ENCODE peak calls at places on chromosomes 4 and X, in nine cellular contexts. One of them, this sample, is unnamed.

GRCh38 chr4:138039010-138039409 is 203.1 kb downstream of the SLC7A11 start:
- DNase-seq in COR-L47: no peak
- DNase-seq in left ventricle myocardium superior: no peak
- DNase-seq in activated CD8-positive, alpha-beta memory T cell treated with anti-CD3 and anti-CD28 coated beads for 48 hours: no peak
- DNase-seq in AG08395: no peak
- DNase-seq in Panc1: no peak
- DNase-seq in GM23248: peak; percentile 71
- DNase-seq in fibroblast of pulmonary artery: peak; percentile 37
- DNase-seq in memory B cell: no peak
- DNase-seq in this sample: no peak

GRCh38 chr4:11416767-11417113 is 12.0 kb downstream of the HS3ST1 start:
- DNase-seq in fibroblast of pulmonary artery: peak; percentile 93
- DNase-seq in activated CD8-positive, alpha-beta memory T cell treated with anti-CD3 and anti-CD28 coated beads for 48 hours: no peak
- DNase-seq in memory B cell: no peak
- DNase-seq in AG08395: no peak
- DNase-seq in Panc1: no peak
- DNase-seq in left ventricle myocardium superior: no peak
- DNase-seq in GM23248: no peak
- DNase-seq in COR-L47: no peak
- DNase-seq in this sample: no peak

GRCh38 chr4:160026720-160027119 is 923.8 kb downstream of the RAPGEF2 start:
- DNase-seq in GM23248: no peak
- DNase-seq in activated CD8-positive, alpha-beta memory T cell treated with anti-CD3 and anti-CD28 coated beads for 48 hours: no peak
- DNase-seq in left ventricle myocardium superior: no peak
- DNase-seq in AG08395: no peak
- DNase-seq in COR-L47: no peak
- DNase-seq in fibroblast of pulmonary artery: peak; percentile 16
- DNase-seq in memory B cell: no peak
- DNase-seq in Panc1: no peak
- DNase-seq in this sample: no peak

GRCh38 chrX:79413009-79413408 is 45.9 kb upstream of the ITM2A start:
- DNase-seq in GM23248: peak; percentile 19
- DNase-seq in COR-L47: no peak
- DNase-seq in left ventricle myocardium superior: no peak
- DNase-seq in memory B cell: no peak
- DNase-seq in activated CD8-positive, alpha-beta memory T cell treated with anti-CD3 and anti-CD28 coated beads for 48 hours: no peak
- DNase-seq in AG08395: peak; percentile 3
- DNase-seq in Panc1: peak; percentile 1
- DNase-seq in fibroblast of pulmonary artery: peak; percentile 29
- DNase-seq in this sample: no peak

GRCh38 chr4:41590591-41590990 is 52.6 kb downstream of the LIMCH1 start:
- DNase-seq in Panc1: no peak
- DNase-seq in GM23248: no peak
- DNase-seq in left ventricle myocardium superior: no peak
- DNase-seq in activated CD8-positive, alpha-beta memory T cell treated with anti-CD3 and anti-CD28 coated beads for 48 hours: no peak
- DNase-seq in AG08395: no peak
- DNase-seq in fibroblast of pulmonary artery: no peak
- DNase-seq in COR-L47: peak; percentile 84
- DNase-seq in memory B cell: no peak
- DNase-seq in this sample: no peak

GRCh38 chrX:8520791-8521190 is 56.2 kb downstream of the VCX3B start:
- DNase-seq in memory B cell: no peak
- DNase-seq in Panc1: no peak
- DNase-seq in fibroblast of pulmonary artery: no peak
- DNase-seq in GM23248: no peak
- DNase-seq in activated CD8-positive, alpha-beta memory T cell treated with anti-CD3 and anti-CD28 coated beads for 48 hours: no peak
- DNase-seq in left ventricle myocardium superior: no peak
- DNase-seq in COR-L47: no peak
- DNase-seq in AG08395: no peak
- DNase-seq in this sample: no peak

GRCh38 chrX:40871385-40872082 is 136.2 kb upstream of the MED14 start:
- DNase-seq in memory B cell: no peak
- DNase-seq in Panc1: no peak
- DNase-seq in left ventricle myocardium superior: no peak
- DNase-seq in COR-L47: no peak
- DNase-seq in activated CD8-positive, alpha-beta memory T cell treated with anti-CD3 and anti-CD28 coated beads for 48 hours: no peak
- DNase-seq in GM23248: peak; percentile 36
- DNase-seq in AG08395: no peak
- DNase-seq in fibroblast of pulmonary artery: peak; percentile 28
- DNase-seq in this sample: no peak

GRCh38 chr4:164989464-164989863 is 12.0 kb upstream of the TRIM61 start:
- DNase-seq in fibroblast of pulmonary artery: no peak
- DNase-seq in COR-L47: no peak
- DNase-seq in AG08395: no peak
- DNase-seq in activated CD8-positive, alpha-beta memory T cell treated with anti-CD3 and anti-CD28 coated beads for 48 hours: no peak
- DNase-seq in memory B cell: no peak
- DNase-seq in Panc1: no peak
- DNase-seq in left ventricle myocardium superior: no peak
- DNase-seq in GM23248: no peak
- DNase-seq in this sample: no peak

GRCh38 chr4:71777891-71778290 is 6.0 kb downstream of the GC start:
- DNase-seq in left ventricle myocardium superior: no peak
- DNase-seq in fibroblast of pulmonary artery: no peak
- DNase-seq in GM23248: no peak
- DNase-seq in activated CD8-positive, alpha-beta memory T cell treated with anti-CD3 and anti-CD28 coated beads for 48 hours: no peak
- DNase-seq in COR-L47: no peak
- DNase-seq in memory B cell: no peak
- DNase-seq in AG08395: no peak
- DNase-seq in Panc1: no peak
- DNase-seq in this sample: no peak

GRCh38 chr4:174663254-174663653 is 141.0 kb upstream of the HPGD start:
- DNase-seq in memory B cell: no peak
- DNase-seq in activated CD8-positive, alpha-beta memory T cell treated with anti-CD3 and anti-CD28 coated beads for 48 hours: no peak
- DNase-seq in left ventricle myocardium superior: no peak
- DNase-seq in Panc1: no peak
- DNase-seq in COR-L47: no peak
- DNase-seq in fibroblast of pulmonary artery: peak; percentile 16
- DNase-seq in AG08395: peak; percentile 24
- DNase-seq in GM23248: peak; percentile 53
- DNase-seq in this sample: no peak

GRCh38 chrX:153537526-153538295 is 20.3 kb downstream of the ATP2B3 start:
- DNase-seq in left ventricle myocardium superior: no peak
- DNase-seq in fibroblast of pulmonary artery: no peak
- DNase-seq in GM23248: no peak
- DNase-seq in Panc1: no peak
- DNase-seq in AG08395: no peak
- DNase-seq in activated CD8-positive, alpha-beta memory T cell treated with anti-CD3 and anti-CD28 coated beads for 48 hours: no peak
- DNase-seq in COR-L47: no peak
- DNase-seq in memory B cell: no peak
- DNase-seq in this sample: no peak

GRCh38 chr4:27010334-27010940 is 149.8 kb downstream of the STIM2 start:
- DNase-seq in fibroblast of pulmonary artery: peak; percentile 83
- DNase-seq in left ventricle myocardium superior: peak; percentile 53
- DNase-seq in COR-L47: peak; percentile 45
- DNase-seq in GM23248: peak; percentile 81
- DNase-seq in Panc1: peak; percentile 38
- DNase-seq in activated CD8-positive, alpha-beta memory T cell treated with anti-CD3 and anti-CD28 coated beads for 48 hours: no peak
- DNase-seq in memory B cell: peak; percentile 52
- DNase-seq in AG08395: peak; percentile 58
- DNase-seq in this sample: no peak

GRCh38 chr4:153594208-153594607 is 89.9 kb upstream of the TLR2 start:
- DNase-seq in GM23248: peak; percentile 33
- DNase-seq in COR-L47: no peak
- DNase-seq in Panc1: no peak
- DNase-seq in AG08395: peak; percentile 42
- DNase-seq in activated CD8-positive, alpha-beta memory T cell treated with anti-CD3 and anti-CD28 coated beads for 48 hours: no peak
- DNase-seq in fibroblast of pulmonary artery: peak; percentile 28
- DNase-seq in left ventricle myocardium superior: no peak
- DNase-seq in memory B cell: no peak
- DNase-seq in this sample: no peak

GRCh38 chrX:39859991-39860861 is 237.5 kb downstream of the BCOR start:
- DNase-seq in memory B cell: no peak
- DNase-seq in activated CD8-positive, alpha-beta memory T cell treated with anti-CD3 and anti-CD28 coated beads for 48 hours: peak; percentile 55
- DNase-seq in fibroblast of pulmonary artery: peak; percentile 85
- DNase-seq in COR-L47: no peak
- DNase-seq in Panc1: no peak
- DNase-seq in left ventricle myocardium superior: peak; percentile 34
- DNase-seq in AG08395: peak; percentile 20
- DNase-seq in GM23248: peak; percentile 65
- DNase-seq in this sample: no peak

GRCh38 chr4:126465341-126465740 is 1150.6 kb downstream of the FAT4 start:
- DNase-seq in COR-L47: no peak
- DNase-seq in left ventricle myocardium superior: no peak
- DNase-seq in GM23248: peak; percentile 1
- DNase-seq in memory B cell: no peak
- DNase-seq in AG08395: no peak
- DNase-seq in fibroblast of pulmonary artery: peak; percentile 31
- DNase-seq in activated CD8-positive, alpha-beta memory T cell treated with anti-CD3 and anti-CD28 coated beads for 48 hours: no peak
- DNase-seq in Panc1: no peak
- DNase-seq in this sample: no peak

GRCh38 chrX:17375631-17376380 is 806 bp downstream of the NHS start:
- DNase-seq in activated CD8-positive, alpha-beta memory T cell treated with anti-CD3 and anti-CD28 coated beads for 48 hours: no peak
- DNase-seq in GM23248: peak; percentile 65
- DNase-seq in COR-L47: peak; percentile 23
- DNase-seq in left ventricle myocardium superior: peak; percentile 53
- DNase-seq in fibroblast of pulmonary artery: peak; percentile 22
- DNase-seq in memory B cell: no peak
- DNase-seq in AG08395: no peak
- DNase-seq in Panc1: no peak
- DNase-seq in this sample: no peak

GRCh38 chr4:65399131-65399530 is 271.2 kb downstream of the EPHA5 start:
- DNase-seq in AG08395: no peak
- DNase-seq in left ventricle myocardium superior: no peak
- DNase-seq in GM23248: no peak
- DNase-seq in fibroblast of pulmonary artery: no peak
- DNase-seq in memory B cell: no peak
- DNase-seq in activated CD8-positive, alpha-beta memory T cell treated with anti-CD3 and anti-CD28 coated beads for 48 hours: no peak
- DNase-seq in COR-L47: no peak
- DNase-seq in Panc1: no peak
- DNase-seq in this sample: no peak

GRCh38 chr4:112509243-112510190 is 6.5 kb downstream of the NEUROG2 start:
- DNase-seq in fibroblast of pulmonary artery: no peak
- DNase-seq in activated CD8-positive, alpha-beta memory T cell treated with anti-CD3 and anti-CD28 coated beads for 48 hours: no peak
- DNase-seq in left ventricle myocardium superior: no peak
- DNase-seq in AG08395: no peak
- DNase-seq in memory B cell: peak; percentile 16
- DNase-seq in GM23248: peak; percentile 59
- DNase-seq in COR-L47: no peak
- DNase-seq in Panc1: no peak
- DNase-seq in this sample: no peak

GRCh38 chrX:124507276-124507675 is 160.9 kb downstream of the SH2D1A start:
- DNase-seq in memory B cell: no peak
- DNase-seq in activated CD8-positive, alpha-beta memory T cell treated with anti-CD3 and anti-CD28 coated beads for 48 hours: no peak
- DNase-seq in Panc1: peak; percentile 47
- DNase-seq in left ventricle myocardium superior: no peak
- DNase-seq in COR-L47: no peak
- DNase-seq in GM23248: peak; percentile 25
- DNase-seq in fibroblast of pulmonary artery: no peak
- DNase-seq in AG08395: peak; percentile 10
- DNase-seq in this sample: no peak

GRCh38 chr4:140637836-140638235 is 69.1 kb upstream of the UCP1 start:
- DNase-seq in COR-L47: peak; percentile 43
- DNase-seq in GM23248: peak; percentile 45
- DNase-seq in activated CD8-positive, alpha-beta memory T cell treated with anti-CD3 and anti-CD28 coated beads for 48 hours: no peak
- DNase-seq in Panc1: no peak
- DNase-seq in AG08395: peak; percentile 40
- DNase-seq in memory B cell: no peak
- DNase-seq in fibroblast of pulmonary artery: peak; percentile 42
- DNase-seq in left ventricle myocardium superior: no peak
- DNase-seq in this sample: no peak

GRCh38 chr4:14837860-14838259 is 164.4 kb upstream of the CPEB2 start:
- DNase-seq in AG08395: no peak
- DNase-seq in activated CD8-positive, alpha-beta memory T cell treated with anti-CD3 and anti-CD28 coated beads for 48 hours: no peak
- DNase-seq in GM23248: peak; percentile 14
- DNase-seq in Panc1: no peak
- DNase-seq in COR-L47: no peak
- DNase-seq in memory B cell: no peak
- DNase-seq in fibroblast of pulmonary artery: no peak
- DNase-seq in left ventricle myocardium superior: no peak
- DNase-seq in this sample: no peak

GRCh38 chr4:41318839-41319530 is 62.3 kb downstream of the UCHL1 start:
- DNase-seq in AG08395: no peak
- DNase-seq in fibroblast of pulmonary artery: no peak
- DNase-seq in COR-L47: no peak
- DNase-seq in memory B cell: no peak
- DNase-seq in Panc1: no peak
- DNase-seq in GM23248: peak; percentile 52
- DNase-seq in activated CD8-positive, alpha-beta memory T cell treated with anti-CD3 and anti-CD28 coated beads for 48 hours: no peak
- DNase-seq in left ventricle myocardium superior: peak; percentile 70
- DNase-seq in this sample: no peak

GRCh38 chr4:31601793-31602192 is 881.6 kb downstream of the PCDH7 start:
- DNase-seq in Panc1: no peak
- DNase-seq in fibroblast of pulmonary artery: no peak
- DNase-seq in activated CD8-positive, alpha-beta memory T cell treated with anti-CD3 and anti-CD28 coated beads for 48 hours: no peak
- DNase-seq in GM23248: no peak
- DNase-seq in AG08395: no peak
- DNase-seq in COR-L47: no peak
- DNase-seq in memory B cell: no peak
- DNase-seq in left ventricle myocardium superior: no peak
- DNase-seq in this sample: no peak

GRCh38 chr4:56215138-56215793 is 172.0 kb downstream of the AASDH start:
- DNase-seq in left ventricle myocardium superior: no peak
- DNase-seq in COR-L47: no peak
- DNase-seq in Panc1: no peak
- DNase-seq in activated CD8-positive, alpha-beta memory T cell treated with anti-CD3 and anti-CD28 coated beads for 48 hours: no peak
- DNase-seq in GM23248: no peak
- DNase-seq in fibroblast of pulmonary artery: peak; percentile 31
- DNase-seq in memory B cell: no peak
- DNase-seq in AG08395: no peak
- DNase-seq in this sample: no peak

GRCh38 chr4:2433609-2434350 is 15.0 kb downstream of the CFAP99 start:
- DNase-seq in Panc1: no peak
- DNase-seq in COR-L47: no peak
- DNase-seq in activated CD8-positive, alpha-beta memory T cell treated with anti-CD3 and anti-CD28 coated beads for 48 hours: no peak
- DNase-seq in AG08395: no peak
- DNase-seq in left ventricle myocardium superior: no peak
- DNase-seq in GM23248: no peak
- DNase-seq in memory B cell: no peak
- DNase-seq in fibroblast of pulmonary artery: no peak
- DNase-seq in this sample: no peak

GRCh38 chrX:49230500-49231232 is 2.5 kb downstream of the CACNA1F start:
- DNase-seq in left ventricle myocardium superior: peak; percentile 74
- DNase-seq in Panc1: no peak
- DNase-seq in fibroblast of pulmonary artery: no peak
- DNase-seq in AG08395: no peak
- DNase-seq in GM23248: peak; percentile 34
- DNase-seq in COR-L47: no peak
- DNase-seq in memory B cell: peak; percentile 51
- DNase-seq in activated CD8-positive, alpha-beta memory T cell treated with anti-CD3 and anti-CD28 coated beads for 48 hours: peak; percentile 20
- DNase-seq in this sample: no peak

GRCh38 chr4:10006236-10006603 is 15.1 kb downstream of the SLC2A9 start:
- DNase-seq in GM23248: peak; percentile 84
- DNase-seq in AG08395: peak; percentile 72
- DNase-seq in fibroblast of pulmonary artery: peak; percentile 77
- DNase-seq in COR-L47: peak; percentile 57
- DNase-seq in Panc1: peak; percentile 42
- DNase-seq in memory B cell: no peak
- DNase-seq in activated CD8-positive, alpha-beta memory T cell treated with anti-CD3 and anti-CD28 coated beads for 48 hours: no peak
- DNase-seq in left ventricle myocardium superior: no peak
- DNase-seq in this sample: no peak

GRCh38 chr4:48350871-48351270 is 9.5 kb downstream of the SLAIN2 start:
- DNase-seq in AG08395: no peak
- DNase-seq in COR-L47: no peak
- DNase-seq in GM23248: no peak
- DNase-seq in Panc1: no peak
- DNase-seq in left ventricle myocardium superior: no peak
- DNase-seq in memory B cell: no peak
- DNase-seq in fibroblast of pulmonary artery: no peak
- DNase-seq in activated CD8-positive, alpha-beta memory T cell treated with anti-CD3 and anti-CD28 coated beads for 48 hours: no peak
- DNase-seq in this sample: no peak

GRCh38 chr4:32841217-32841616 is 2121.0 kb downstream of the PCDH7 start:
- DNase-seq in AG08395: no peak
- DNase-seq in COR-L47: no peak
- DNase-seq in memory B cell: no peak
- DNase-seq in activated CD8-positive, alpha-beta memory T cell treated with anti-CD3 and anti-CD28 coated beads for 48 hours: no peak
- DNase-seq in Panc1: no peak
- DNase-seq in fibroblast of pulmonary artery: no peak
- DNase-seq in GM23248: no peak
- DNase-seq in left ventricle myocardium superior: no peak
- DNase-seq in this sample: no peak

GRCh38 chrX:28487818-28488217 is 99.4 kb upstream of the IL1RAPL1 start:
- DNase-seq in fibroblast of pulmonary artery: no peak
- DNase-seq in GM23248: no peak
- DNase-seq in activated CD8-positive, alpha-beta memory T cell treated with anti-CD3 and anti-CD28 coated beads for 48 hours: no peak
- DNase-seq in Panc1: no peak
- DNase-seq in memory B cell: no peak
- DNase-seq in left ventricle myocardium superior: no peak
- DNase-seq in COR-L47: no peak
- DNase-seq in AG08395: no peak
- DNase-seq in this sample: no peak

GRCh38 chr4:183035726-183036415 is 63.2 kb upstream of the WWC2 start:
- DNase-seq in fibroblast of pulmonary artery: no peak
- DNase-seq in GM23248: no peak
- DNase-seq in Panc1: no peak
- DNase-seq in left ventricle myocardium superior: no peak
- DNase-seq in AG08395: no peak
- DNase-seq in COR-L47: no peak
- DNase-seq in activated CD8-positive, alpha-beta memory T cell treated with anti-CD3 and anti-CD28 coated beads for 48 hours: no peak
- DNase-seq in memory B cell: no peak
- DNase-seq in this sample: no peak